ENCODE peak calls at places on chromosomes 3 and 15, in ten cellular contexts. V is PC-9, L is neural crest cell, H is neural progenitor cell, Y is colonic mucosa, Q is ovary, W is pancreas, P is RWPE1, I is HCT116, X is foreskin fibroblast. A is an unnamed sample.

GRCh38 chr3:58534592-58535494 is 2.1 kb downstream of the ACOX2 start:
- DNase-seq in V (no peak), L (no peak), H (no peak), Y (no peak), Q (no peak), W (no peak), P (no peak), I (no peak), X (no peak), A (peak)

GRCh38 chr3:150699068-150699635 is 4.6 kb downstream of the ERICH6 start:
- DNase-seq in V (no peak), L (no peak), H (no peak), Y (no peak), Q (no peak), W (no peak), P (peak), I (no peak), X (peak), A (no peak)

GRCh38 chr15:77784361-77785292 is 151.9 kb upstream of the LINGO1 start:
- DNase-seq in V (peak), L (peak), H (peak), Y (peak), Q (no peak), W (no peak), P (peak), I (peak), X (peak), A (no peak)

GRCh38 chr3:54120657-54121403 is 1.5 kb upstream of the CACNA2D3 start:
- DNase-seq in V (no peak), L (no peak), H (peak), Y (no peak), Q (peak), W (no peak), P (no peak), I (no peak), X (no peak), A (peak)

GRCh38 chr15:92521624-92522008 is 127.9 kb downstream of the ST8SIA2 start:
- DNase-seq in V (peak), L (peak), H (peak), Y (peak), Q (peak), W (peak), P (peak), I (peak), X (no peak), A (peak)

GRCh38 chr15:93852761-93853160 is 378.6 kb upstream of the MCTP2 start:
- DNase-seq in V (no peak), L (no peak), H (no peak), Y (no peak), Q (no peak), W (no peak), P (peak), I (no peak), X (no peak), A (no peak)

GRCh38 chr15:61483599-61483998 is 254.5 kb upstream of the RORA start:
- DNase-seq in V (no peak), L (no peak), H (no peak), Y (no peak), Q (no peak), W (no peak), P (no peak), I (no peak), X (no peak), A (no peak)

GRCh38 chr15:93028632-93029612 is 60.1 kb downstream of the RGMA start:
- DNase-seq in V (no peak), L (no peak), H (no peak), Y (peak), Q (peak), W (peak), P (peak), I (no peak), X (peak), A (peak)

GRCh38 chr3:81951106-81951505 is 189.7 kb upstream of the GBE1 start:
- DNase-seq in V (no peak), L (no peak), H (no peak), Y (no peak), Q (no peak), W (no peak), P (no peak), I (no peak), X (no peak), A (no peak)
- TF ChIP-seq CTCF in V (no peak), L (no peak), H (no peak), Y (no peak), Q (no peak), W (no peak), P (no peak), I (no peak), X (no peak), A (no peak)

GRCh38 chr15:35078221-35078915 is 6.7 kb downstream of the NANOGP8 start:
- DNase-seq in V (peak), L (peak), H (peak), Y (no peak), Q (no peak), W (no peak), P (peak), I (peak), X (peak), A (no peak)
- TF ChIP-seq CTCF in V (peak), L (peak), H (peak), Y (peak), Q (peak), W (peak), P (peak), I (peak), X (peak), A (peak)

GRCh38 chr3:50122071-50122470 is 33.1 kb upstream of the SEMA3F start:
- DNase-seq in V (no peak), L (no peak), H (no peak), Y (peak), Q (no peak), W (no peak), P (no peak), I (no peak), X (peak), A (no peak)
- TF ChIP-seq CTCF in V (no peak), L (no peak), H (no peak), Y (no peak), Q (no peak), W (no peak), P (no peak), I (no peak), X (peak), A (no peak)

DNA sequence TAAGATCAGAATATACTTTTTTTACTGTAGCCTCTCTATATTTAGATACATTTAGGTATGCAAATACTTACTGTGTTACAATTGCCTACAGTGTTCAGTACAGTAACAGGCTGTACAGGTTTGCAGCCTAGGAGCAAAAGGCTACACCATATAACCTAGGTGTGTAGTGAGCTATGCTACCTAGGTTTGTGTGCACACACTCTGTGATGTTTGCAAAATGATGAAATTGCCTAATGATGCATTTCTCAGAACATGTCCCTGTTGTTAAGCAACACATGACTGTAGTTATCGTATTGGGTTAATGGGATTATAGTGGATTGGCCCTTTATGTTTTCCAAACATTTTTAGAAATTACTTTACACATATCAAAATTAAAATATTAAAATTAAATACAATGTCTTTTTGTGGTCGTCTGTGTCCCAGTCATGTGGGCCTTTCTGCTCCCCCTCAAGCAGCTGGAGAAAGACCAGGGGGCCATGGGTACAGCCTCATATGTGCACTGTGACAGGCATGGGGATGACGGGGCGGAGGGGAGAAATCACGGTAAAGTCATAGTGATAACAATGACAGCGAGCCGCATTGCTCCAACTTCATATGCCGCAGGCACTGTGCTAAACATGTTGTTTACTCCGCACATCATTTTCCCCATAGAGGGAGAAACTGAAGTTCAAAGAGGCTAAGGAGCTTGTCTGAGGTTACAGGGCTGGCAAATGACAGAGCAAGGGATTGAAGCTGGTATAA is 27.4 kb upstream of the PLA2G4E start:
- DNase-seq in V (no peak), L (no peak), H (no peak), Y (no peak), Q (no peak), W (no peak), P (no peak), I (no peak), X (no peak), A (no peak)
- TF ChIP-seq CTCF in V (no peak), L (no peak), H (no peak), Y (no peak), Q (no peak), W (no peak), P (no peak), I (no peak), X (no peak), A (no peak)

DNA sequence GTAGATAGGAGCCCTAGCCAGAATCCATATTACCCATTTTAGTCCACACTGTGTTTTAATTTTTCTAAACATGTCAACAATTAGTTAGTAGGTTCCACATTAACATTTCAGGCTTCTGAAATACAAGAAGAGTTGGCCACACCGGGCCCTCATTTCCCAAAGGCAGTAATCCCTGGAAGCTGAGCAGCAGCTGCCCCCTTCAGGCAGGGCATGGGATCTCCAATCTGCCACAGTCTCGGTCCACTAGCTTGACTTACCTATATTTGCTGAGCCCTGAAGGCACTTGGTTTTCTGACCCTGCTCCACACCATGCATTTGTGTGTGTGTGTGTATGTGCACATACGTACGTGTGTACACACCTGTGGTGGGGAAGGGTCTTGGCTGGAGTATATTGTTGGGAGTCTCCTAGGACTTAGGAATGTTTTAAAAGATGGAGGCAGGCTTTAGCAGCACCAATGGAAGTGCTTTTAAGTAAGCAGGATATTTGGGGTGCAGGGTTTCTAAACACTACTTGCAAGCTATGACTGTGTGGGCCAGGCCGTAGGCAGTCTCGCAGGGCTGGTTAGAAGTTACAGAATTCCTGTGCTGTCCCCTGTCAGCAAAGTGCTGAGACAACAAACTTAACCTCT is 71.2 kb upstream of the SOX14 start:
- DNase-seq in V (peak), L (peak), H (peak), Y (peak), Q (no peak), W (no peak), P (no peak), I (peak), X (no peak), A (no peak)
- TF ChIP-seq CTCF in V (peak), L (peak), H (peak), Y (peak), Q (no peak), W (no peak), P (peak), I (peak), X (no peak), A (peak)

DNA sequence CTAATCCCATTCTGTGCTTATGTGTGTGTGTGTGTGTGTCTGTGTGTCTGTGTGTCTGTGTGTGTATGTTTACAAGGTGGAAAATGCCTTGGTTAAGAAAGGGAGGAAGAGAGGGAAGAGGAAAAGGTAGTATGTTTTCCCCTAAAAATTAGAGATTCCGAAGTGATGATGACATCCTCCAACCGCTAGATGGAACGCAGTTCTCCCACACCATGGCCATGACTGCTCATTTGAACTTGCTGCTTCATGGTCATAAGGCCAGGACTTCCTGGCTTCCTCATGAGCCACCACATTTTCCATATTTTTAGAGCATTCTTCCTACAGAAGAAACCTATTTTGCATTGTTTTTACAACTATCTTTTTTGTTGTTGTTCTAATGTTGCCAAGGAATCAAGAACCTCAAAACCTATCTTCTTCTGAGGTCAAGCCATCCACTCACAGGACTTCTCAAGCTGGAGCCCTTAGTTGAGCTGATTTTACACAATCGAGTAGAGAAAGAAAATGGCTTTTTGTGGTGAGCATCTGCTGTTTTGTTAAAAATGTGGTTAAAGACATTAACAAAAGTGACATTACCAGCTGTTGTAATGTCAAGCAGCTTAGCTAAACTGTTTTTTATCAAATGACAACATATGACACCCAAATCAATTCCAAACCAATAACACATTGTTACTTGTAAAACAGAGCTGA is 1091.0 kb downstream of the FHIT start:
- DNase-seq in V (no peak), L (no peak), H (no peak), Y (no peak), Q (no peak), W (no peak), P (no peak), I (no peak), X (no peak), A (no peak)
- TF ChIP-seq CTCF in V (no peak), L (no peak), H (no peak), Y (no peak), Q (no peak), W (no peak), P (no peak), I (no peak), X (no peak), A (no peak)

GRCh38 chr3:153439780-153440179 is 277.8 kb downstream of the RAP2B start:
- DNase-seq in V (no peak), L (no peak), H (no peak), Y (no peak), Q (no peak), W (no peak), P (no peak), I (no peak), X (no peak), A (no peak)
- TF ChIP-seq CTCF in V (peak), L (no peak), H (no peak), Y (no peak), Q (no peak), W (no peak), P (no peak), I (peak), X (peak), A (no peak)

GRCh38 chr3:153173758-153174516 is 11.9 kb downstream of the RAP2B start:
- DNase-seq in V (no peak), L (no peak), H (no peak), Y (no peak), Q (no peak), W (no peak), P (no peak), I (peak), X (no peak), A (no peak)
- TF ChIP-seq CTCF in V (no peak), L (no peak), H (no peak), Y (no peak), Q (no peak), W (no peak), P (no peak), I (peak), X (no peak), A (no peak)

DNA sequence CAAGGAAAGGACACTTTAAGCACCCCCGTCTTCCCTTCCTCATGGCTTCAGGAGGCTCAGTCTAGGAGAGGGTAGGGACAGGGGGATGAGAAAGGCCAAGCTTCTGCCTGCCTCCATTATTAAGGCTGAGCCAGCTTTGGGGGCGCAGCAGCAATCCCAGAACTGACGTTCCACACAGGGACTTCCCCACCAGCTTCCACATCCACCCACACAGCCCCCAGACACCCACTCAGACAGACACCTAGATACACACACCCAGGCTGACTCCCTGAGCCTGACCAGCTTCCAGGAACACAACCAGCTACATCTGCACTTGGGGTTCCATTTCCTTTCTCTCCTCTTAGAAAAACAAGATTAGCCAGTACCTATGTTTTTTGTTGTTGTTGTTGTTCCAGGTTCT is 4.7 kb downstream of the HCN4 start:
- DNase-seq in V (no peak), L (no peak), H (no peak), Y (no peak), Q (no peak), W (no peak), P (no peak), I (no peak), X (no peak), A (no peak)
- TF ChIP-seq CTCF in V (no peak), L (no peak), H (no peak), Y (no peak), Q (no peak), W (no peak), P (no peak), I (no peak), X (no peak), A (no peak)

A was measured in osteocyte.